ENCODE peak calls at places on chromosome X, in nine cellular contexts. L, U, H, I, M, E, S, K and B are unnamed samples.
A peak's percentile ranks its signal among the peaks of the same experiment; 100 is the strongest.

GRCh38 chrX:124504106-124504983 is 158.0 kb downstream of the SH2D1A start:
- DNase-seq in S (no peak), I (no peak), E (no peak), L (no peak), H (no peak), M (no peak), U (no peak), K (no peak), B (no peak)

GRCh38 chrX:150184487-150184886 is 178.6 kb upstream of the MAMLD1 start:
- DNase-seq in M (no peak), U (no peak), K (no peak), E (peak; percentile 28), I (no peak), L (no peak), S (no peak), H (no peak), B (no peak)

GRCh38 chrX:119826399-119826959 is 26.3 kb downstream of the UPF3B start:
- DNase-seq in M (no peak), L (no peak), H (no peak), S (peak; percentile 28), U (no peak), K (no peak), E (peak; percentile 23), I (no peak), B (no peak)

GRCh38 chrX:41334866-41335589 is 1.1 kb downstream of the DDX3X start:
- DNase-seq in U (peak; percentile 15), S (peak; percentile 73), H (peak; percentile 29), E (peak; percentile 29), L (peak; percentile 81), K (peak; percentile 69), I (peak; percentile 37), M (peak; percentile 64), B (peak; percentile 25)

GRCh38 chrX:25130619-25131018 is 114.9 kb upstream of the ARX start:
- DNase-seq in H (no peak), L (no peak), K (no peak), M (no peak), E (no peak), I (no peak), S (no peak), U (no peak), B (no peak)

GRCh38 chrX:45986971-45987370 is 558.2 kb downstream of the ZNF674 start:
- DNase-seq in L (no peak), E (peak; percentile 19), S (peak; percentile 6), H (no peak), I (no peak), K (no peak), U (no peak), M (no peak), B (no peak)

GRCh38 chrX:77969538-77969937 is at the start of gene PGAM4:
- DNase-seq in U (no peak), I (no peak), K (no peak), L (no peak), S (no peak), E (no peak), M (no peak), H (no peak), B (no peak)

GRCh38 chrX:108224727-108225455 is 133.3 kb downstream of the ATG4A start:
- DNase-seq in E (peak; percentile 8), S (peak; percentile 52), M (no peak), U (no peak), H (peak; percentile 22), L (no peak), K (no peak), I (no peak), B (no peak)

GRCh38 chrX:134210465-134210864 is 26.5 kb upstream of the CCDC160 start:
- DNase-seq in I (no peak), M (no peak), S (no peak), H (no peak), L (no peak), K (no peak), U (no peak), E (no peak), B (no peak)

GRCh38 chrX:9829308-9830267 is 43.4 kb downstream of the SHROOM2 start:
- DNase-seq in M (no peak), E (peak; percentile 62), L (no peak), H (no peak), I (no peak), S (peak; percentile 63), U (no peak), K (no peak), B (no peak)

GRCh38 chrX:48919947-48920712 is 1.3 kb upstream of the PIM2 start:
- DNase-seq in I (no peak), E (no peak), U (no peak), H (no peak), L (no peak), K (no peak), S (no peak), M (no peak), B (peak; percentile 49)

GRCh38 chrX:46203115-46203514 is 342.1 kb downstream of the ZNF674 start:
- DNase-seq in K (no peak), I (no peak), S (no peak), E (no peak), M (no peak), L (no peak), U (no peak), H (no peak), B (no peak)

GRCh38 chrX:153662266-153662665 is 11.3 kb downstream of the PNCK start:
- DNase-seq in I (peak; percentile 30), L (peak; percentile 56), S (peak; percentile 33), K (peak; percentile 63), H (peak; percentile 24), U (no peak), E (peak; percentile 12), M (peak; percentile 16), B (peak; percentile 50)

GRCh38 chrX:149877636-149878035 is 3.3 kb upstream of the MAGEA8 start:
- DNase-seq in H (no peak), M (no peak), K (no peak), L (no peak), U (no peak), S (no peak), I (no peak), E (peak; percentile 25), B (no peak)

GRCh38 chrX:87045352-87045751 is 472.2 kb upstream of the KLHL4 start:
- DNase-seq in E (no peak), I (no peak), S (no peak), U (no peak), H (no peak), K (no peak), M (no peak), L (no peak), B (no peak)

DNA sequence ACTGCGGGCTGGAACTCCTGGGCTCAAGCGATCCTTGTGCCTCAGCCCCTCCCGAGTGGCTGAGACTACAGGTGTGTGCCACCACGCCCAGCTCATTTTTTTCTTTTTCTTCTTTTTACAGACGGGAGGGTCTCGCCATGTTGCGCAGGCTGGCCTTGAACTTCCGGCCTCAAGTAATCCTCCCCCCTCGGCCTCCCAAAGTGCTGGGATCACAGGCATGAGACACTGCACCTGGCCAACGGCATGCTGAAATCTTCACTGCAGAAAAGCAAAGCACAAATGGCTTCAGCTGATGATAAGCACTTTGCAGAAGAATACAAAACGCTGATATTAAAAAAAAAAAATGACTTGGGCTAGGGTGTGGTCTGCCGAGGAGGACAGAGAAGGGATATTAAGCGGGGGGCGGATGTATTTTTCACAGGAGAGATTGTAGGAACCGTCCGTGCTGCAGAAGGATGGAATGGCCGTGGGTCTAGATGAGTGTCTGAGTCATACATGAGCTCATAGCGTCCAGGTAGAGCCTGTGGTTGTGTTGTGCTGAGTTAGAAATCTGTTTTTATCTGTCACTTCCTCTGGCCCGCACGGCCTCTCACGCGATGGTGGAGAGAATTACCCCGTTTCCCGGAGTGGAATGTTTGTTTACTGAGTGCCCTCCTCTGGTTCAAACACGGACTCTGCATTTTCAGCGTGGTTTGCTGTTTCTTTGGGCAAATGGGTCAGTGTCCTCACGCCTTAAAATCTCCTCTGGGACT is 8.5 kb upstream of the AKAP17A start:
- DNase-seq in K (peak; percentile 25), H (no peak), S (peak; percentile 11), L (no peak), M (no peak), I (no peak), E (peak; percentile 67), U (no peak), B (peak; percentile 35)
- TF ChIP-seq CTCF in K (no peak), H (no peak), S (no peak), L (no peak), M (no peak), I (no peak), E (no peak), U (no peak), B (no peak)

GRCh38 chrX:3263681-3264126 is 82.7 kb downstream of the MXRA5 start:
- DNase-seq in H (no peak), E (peak; percentile 15), M (no peak), L (no peak), S (no peak), K (no peak), I (no peak), U (no peak), B (no peak)
- H3K27ac ChIP-seq in H (no peak overlapping the region), E (peak overlapping the region; percentile 85), M (no peak overlapping the region), L (no peak overlapping the region), S (no peak overlapping the region), K (no peak overlapping the region), I (no peak overlapping the region), U (peak overlapping the region; percentile 34), B (no peak overlapping the region)

DNA sequence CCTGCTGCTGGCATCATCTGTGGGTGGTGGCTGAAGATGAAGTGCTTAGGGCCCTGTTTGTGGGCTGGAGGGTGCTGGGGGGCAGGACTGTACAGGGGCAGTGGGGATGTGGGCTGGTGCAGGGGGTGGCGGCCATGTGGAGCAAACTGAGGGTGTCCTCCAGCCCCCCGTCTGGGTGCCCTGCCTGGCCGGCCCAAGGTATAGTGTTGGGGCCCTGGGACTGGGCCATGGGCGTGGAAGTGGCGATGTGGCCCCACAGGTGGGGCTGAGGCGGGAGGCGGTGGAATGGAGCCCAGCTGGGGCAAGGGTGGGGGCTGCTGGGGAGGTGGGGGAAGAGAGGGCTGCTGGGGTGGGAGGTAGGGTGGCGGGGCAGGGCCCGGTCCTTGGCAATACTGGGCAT is 9.5 kb upstream of the KDM5C start:
- DNase-seq in K (no peak), M (no peak), U (no peak), H (no peak), I (no peak), L (no peak), S (no peak), E (no peak), B (no peak)
- H3K27me3 ChIP-seq in K (no peaks in the 10 kb centered on the region), M (no peaks in the 10 kb centered on the region), U (peaks cover 26% of the 10 kb centered on the region), H (no peaks in the 10 kb centered on the region), I (no peaks in the 10 kb centered on the region), L (no peaks in the 10 kb centered on the region), S (no peaks in the 10 kb centered on the region), E (peaks cover 4% of the 10 kb centered on the region), B (no peaks in the 10 kb centered on the region)

GRCh38 chrX:38172596-38172995 is 48.1 kb downstream of the SRPX start:
- DNase-seq in L (no peak), H (no peak), K (no peak), I (no peak), U (no peak), S (no peak), M (no peak), E (no peak), B (no peak)

GRCh38 chrX:38170556-38170955 is 50.1 kb downstream of the SRPX start:
- DNase-seq in U (no peak), S (no peak), H (no peak), E (no peak), L (no peak), I (no peak), M (no peak), K (no peak), B (no peak)

DNA sequence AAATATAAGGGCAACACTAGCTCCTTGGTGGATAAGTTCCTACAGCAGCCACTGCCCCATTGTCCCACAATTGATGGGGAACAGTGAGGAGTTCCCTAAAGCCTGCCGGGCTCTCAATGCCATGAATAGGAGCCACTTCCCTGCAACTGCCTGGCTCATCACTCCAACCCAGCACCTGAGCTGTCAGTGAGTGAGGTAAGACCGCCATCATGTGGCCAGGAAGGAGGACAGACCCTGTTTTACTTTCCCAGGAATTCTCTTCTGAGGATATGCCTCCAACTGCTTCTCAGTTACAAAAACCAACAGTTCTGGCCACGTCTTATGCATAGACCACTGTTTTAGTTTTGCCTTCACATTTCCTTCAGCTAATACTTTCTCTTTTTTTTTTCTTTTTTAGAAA is 45.5 kb downstream of the SRPX start:
- DNase-seq in K (peak; percentile 31), U (no peak), M (no peak), H (peak; percentile 6), L (peak; percentile 57), I (peak; percentile 5), S (no peak), E (peak; percentile 9), B (no peak)
- TF ChIP-seq CTCF in K (no peak), U (no peak), M (no peak), H (peak; percentile 25), L (peak; percentile 71), I (peak; percentile 29), S (peak; percentile 31), E (peak; percentile 69), B (no peak)